ENCODE peak calls at places on chromosome 19, in five cellular contexts. Y is endothelial cell of umbilical vein, W is IMR-90, V is astrocyte, Q is fibroblast of lung. B is an unnamed sample.

GRCh38 chr19:35228177-35228930 is at the start of gene FAM187B:
- DNase-seq in Y (no peak), Q (no peak), V (no peak), W (no peak), B (no peak)

GRCh38 chr19:35851213-35852028 is 883 bp downstream of the NPHS1 start:
- DNase-seq in W (no peak), V (no peak), Q (no peak), Y (no peak), B (peak; percentile 77)

GRCh38 chr19:33421368-33421767 is 47.9 kb downstream of the CEBPG start:
- DNase-seq in Y (no peak), V (no peak), W (no peak), Q (no peak), B (no peak)

GRCh38 chr19:54608792-54609191 is 15.4 kb downstream of the LILRA1 start:
- DNase-seq in Y (no peak), W (no peak), Q (no peak), V (no peak), B (no peak)

GRCh38 chr19:18896421-18896841 is 473 bp upstream of the CERS1 start:
- DNase-seq in W (no peak), Y (no peak), V (no peak), Q (peak; percentile 13), B (peak; percentile 38)

GRCh38 chr19:34475026-34475974 is 6.3 kb upstream of the WTIP start:
- DNase-seq in Q (peak; percentile 83), V (peak; percentile 83), W (peak; percentile 91), Y (peak; percentile 38), B (no peak)

GRCh38 chr19:51094696-51095279 is 12.1 kb upstream of the KLK14 start:
- DNase-seq in V (no peak), W (no peak), Q (no peak), Y (peak; percentile 16), B (peak; percentile 84)

GRCh38 chr19:55156202-55157063 is 1.1 kb downstream of the TNNI3 start:
- DNase-seq in W (peak; percentile 44), Y (no peak), Q (peak; percentile 25), V (no peak), B (peak; percentile 97)

GRCh38 chr19:18044825-18045304 is 36.9 kb downstream of the ARRDC2 start:
- DNase-seq in Q (peak; percentile 63), Y (no peak), W (peak; percentile 76), V (peak; percentile 44), B (peak; percentile 28)

GRCh38 chr19:34260771-34261173 is 6.4 kb downstream of the GARRE1 start:
- DNase-seq in W (peak; percentile 43), V (peak; percentile 70), Y (peak; percentile 30), Q (peak; percentile 74), B (peak; percentile 36)

GRCh38 chr19:32308436-32309077 is 36.9 kb upstream of the ZNF507 start:
- DNase-seq in V (no peak), W (no peak), Y (no peak), Q (no peak), B (no peak)

GRCh38 chr19:48135411-48135810 is 24.8 kb upstream of the PLA2G4C start:
- DNase-seq in Y (peak; percentile 17), W (no peak), V (no peak), Q (no peak), B (no peak)

GRCh38 chr19:45553464-45553863 is 31.1 kb downstream of the OPA3 start:
- DNase-seq in Y (no peak), W (no peak), V (no peak), Q (no peak), B (peak; percentile 85)

GRCh38 chr19:50567052-50567841 is 988 bp downstream of the LRRC4B start:
- DNase-seq in Q (no peak), W (no peak), V (no peak), Y (no peak), B (peak; percentile 83)

GRCh38 chr19:47270408-47270807 is 4.3 kb upstream of the INAFM1 start:
- DNase-seq in W (no peak), Q (no peak), V (no peak), Y (no peak), B (no peak)

GRCh38 chr19:48630289-48631036 is 6.7 kb downstream of the DBP start:
- DNase-seq in Y (peak; percentile 70), Q (peak; percentile 58), V (no peak), W (no peak), B (peak; percentile 80)

GRCh38 chr19:18470153-18470552 is 32.2 kb upstream of the ISYNA1 start:
- DNase-seq in Y (peak; percentile 26), V (no peak), Q (no peak), W (no peak), B (peak; percentile 86)

GRCh38 chr19:54356444-54357056 is 8.2 kb downstream of the LAIR1 start:
- DNase-seq in Y (no peak), V (no peak), Q (no peak), W (no peak), B (no peak)

GRCh38 chr19:14494910-14495677 is 833 bp downstream of the GIPC1 start:
- DNase-seq in W (no peak), Y (no peak), V (no peak), Q (no peak), B (no peak)

GRCh38 chr19:15418588-15419412 is at the start of gene AKAP8L:
- DNase-seq in Q (peak; percentile 100), Y (peak; percentile 100), W (peak; percentile 100), V (peak; percentile 99), B (peak; percentile 99)

GRCh38 chr19:54464624-54465266 is 1.2 kb upstream of the LENG9 start:
- DNase-seq in V (peak; percentile 70), W (peak; percentile 63), Q (peak; percentile 87), Y (peak; percentile 72), B (peak; percentile 97)

GRCh38 chr19:47135156-47135555 is 4.5 kb downstream of the SAE1 start:
- DNase-seq in Q (no peak), V (no peak), W (no peak), Y (peak; percentile 68), B (no peak)

GRCh38 chr19:35549174-35549788 is 3.9 kb downstream of the TMEM147 start:
- DNase-seq in V (no peak), Q (peak; percentile 50), W (peak; percentile 56), Y (peak; percentile 48), B (peak; percentile 91)

GRCh38 chr19:14118165-14119051 is 846 bp upstream of the PRKACA start:
- DNase-seq in W (peak; percentile 75), Q (peak; percentile 64), Y (peak; percentile 62), V (peak; percentile 58), B (peak; percentile 33)

GRCh38 chr19:49857061-49857833 is 6.3 kb downstream of the PTOV1 start:
- DNase-seq in Q (no peak), Y (no peak), V (no peak), W (no peak), B (no peak)

GRCh38 chr19:18414504-18415176 is 4.6 kb upstream of the SSBP4 start:
- DNase-seq in Y (no peak), W (no peak), V (no peak), Q (no peak), B (peak; percentile 1)

GRCh38 chr19:40740747-40741146 is 9.5 kb downstream of the ACTMAP start:
- DNase-seq in Q (no peak), Y (no peak), W (no peak), V (no peak), B (no peak)
- H3K4me2 ChIP-seq in Q (peak overlapping the region; percentile 33), Y (no peak overlapping the region), W (no peak overlapping the region), V (no peak overlapping the region), B (no peak overlapping the region)

GRCh38 chr19:16702123-16702522 is 17.5 kb upstream of the NWD1 start:
- DNase-seq in Q (peak; percentile 51), W (peak; percentile 66), Y (no peak), V (peak; percentile 35), B (no peak)
- H3K4me2 ChIP-seq in Q (no peak overlapping the region), W (no peak overlapping the region), Y (no peak overlapping the region), V (no peak overlapping the region), B (no peak overlapping the region)

GRCh38 chr19:30341646-30342201 is 30.5 kb upstream of the ZNF536 start:
- DNase-seq in Q (no peak), Y (no peak), V (no peak), W (no peak), B (no peak)
- H3K4me2 ChIP-seq in Q (no peak overlapping the region), Y (no peak overlapping the region), V (no peak overlapping the region), W (no peak overlapping the region), B (no peak overlapping the region)

GRCh38 chr19:4051175-4052101 is 15.3 kb downstream of the ZBTB7A start:
- DNase-seq in W (peak; percentile 55), V (peak; percentile 45), Y (no peak), Q (peak; percentile 55), B (no peak)

GRCh38 chr19:4054471-4055208 is 12.1 kb downstream of the ZBTB7A start:
- DNase-seq in V (no peak), Q (no peak), W (no peak), Y (no peak), B (no peak)

GRCh38 chr19:4053423-4054324 is 13.0 kb downstream of the ZBTB7A start:
- DNase-seq in V (no peak), W (no peak), Y (no peak), Q (peak; percentile 13), B (no peak)

GRCh38 chr19:4052993-4053422 is 13.7 kb downstream of the ZBTB7A start:
- DNase-seq in W (no peak), Q (no peak), V (no peak), Y (no peak), B (no peak)

DNA sequence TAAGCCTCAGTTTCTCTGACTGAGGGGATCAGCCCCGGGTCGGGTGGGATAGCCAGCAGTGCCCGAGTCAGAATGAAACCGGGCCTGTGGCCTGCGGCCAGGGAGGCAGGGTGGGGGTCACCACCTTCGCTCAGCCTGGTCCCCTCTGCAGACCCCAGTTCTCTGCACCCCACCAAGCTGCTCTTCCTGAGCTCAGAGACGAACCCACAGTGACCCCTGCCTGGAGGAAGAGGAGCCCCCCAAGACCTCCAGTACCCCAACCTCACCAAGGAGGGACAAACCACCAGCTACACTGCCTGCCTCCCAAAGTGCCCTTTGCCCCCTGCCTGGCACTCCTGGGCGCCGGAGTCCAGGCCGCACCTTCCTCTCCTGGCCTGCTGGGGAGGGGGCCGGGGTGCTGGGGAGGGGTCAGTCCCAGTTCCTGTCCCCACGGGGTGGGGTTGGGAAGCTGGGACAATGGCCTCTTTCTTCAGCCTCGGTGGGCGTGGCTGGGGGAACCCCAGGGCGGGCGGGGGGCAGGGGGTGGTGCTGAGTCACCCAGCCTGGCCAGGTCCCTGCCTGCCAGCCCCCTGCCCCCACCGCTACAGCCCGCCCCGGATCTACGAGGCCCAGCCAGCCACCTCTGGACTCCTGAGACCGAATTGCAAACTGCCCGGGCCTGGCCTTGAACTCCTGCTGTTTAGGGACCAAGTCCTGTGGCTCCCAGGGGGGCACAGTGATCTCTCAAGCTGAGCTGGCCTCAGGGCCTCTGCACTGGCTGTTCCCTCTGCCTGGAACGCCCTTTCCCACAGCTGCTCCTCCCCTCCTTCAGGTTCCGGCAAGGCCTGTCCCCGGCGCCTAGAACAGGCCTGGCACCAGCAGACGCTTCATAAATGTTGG is 14.3 kb downstream of the ZBTB7A start:
- DNase-seq in Y (no peak), Q (peak; percentile 63), W (peak; percentile 20), V (peak; percentile 48), B (no peak)
- H3K4me2 ChIP-seq in Y (no peak overlapping the region), Q (peak overlapping the region; percentile 0), W (peak overlapping the region; percentile 8), V (peak overlapping the region; percentile 67), B (no peak overlapping the region)

DNA sequence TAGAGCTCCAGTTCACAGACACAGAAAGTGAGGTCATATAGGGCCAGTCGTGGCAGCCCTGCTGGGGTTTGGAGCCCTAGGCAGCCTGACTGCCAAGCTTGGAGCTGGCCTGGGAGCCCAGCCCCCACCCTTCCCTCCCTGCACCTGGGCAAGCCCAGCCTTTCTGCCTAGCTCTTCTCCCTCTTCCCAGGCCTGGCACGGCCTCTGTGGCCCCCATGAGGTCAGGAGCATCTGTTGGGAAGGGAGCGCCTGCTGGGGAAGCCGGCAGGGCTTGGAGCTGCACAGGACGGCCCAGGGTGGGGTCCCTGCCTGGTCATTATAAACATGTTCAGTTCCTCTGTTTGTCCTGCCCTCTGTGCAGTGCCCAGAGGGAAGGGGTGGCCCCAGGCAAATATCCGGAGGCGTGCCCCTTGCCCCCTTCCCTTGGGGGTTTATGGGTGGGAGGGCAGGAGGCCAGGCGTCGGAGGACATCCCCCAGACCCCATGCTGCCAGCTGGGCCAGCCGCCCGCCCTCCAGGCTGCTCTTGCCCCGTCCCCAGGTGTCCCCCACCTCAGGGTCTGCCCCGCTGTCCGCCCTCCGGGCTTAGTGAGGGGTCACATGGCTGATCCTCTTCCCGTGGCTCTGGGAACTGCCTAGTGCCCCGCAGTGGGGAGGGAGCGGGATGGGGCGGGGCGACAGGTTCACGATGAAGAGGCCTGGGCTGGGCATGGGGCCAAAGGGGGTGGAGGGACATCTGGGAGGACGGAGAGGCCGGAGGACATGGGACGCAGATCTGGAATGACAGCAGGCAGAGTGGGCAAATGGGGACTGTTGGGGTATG is 30.0 kb upstream of the NCCRP1 start:
- DNase-seq in Y (no peak), V (no peak), W (no peak), Q (no peak), B (peak; percentile 40)
- H3K4me2 ChIP-seq in Y (no peak overlapping the region), V (no peak overlapping the region), W (no peak overlapping the region), Q (no peak overlapping the region), B (peak overlapping the region; percentile 47)

B was measured in neural progenitor cell.